ENCODE peak calls at places on chromosomes 11 and 22, in six cellular contexts. C, Z, L, X, Y and R are unnamed samples.
A peak's percentile ranks its signal among the peaks of the same experiment; 100 is the strongest.

GRCh38 chr11:12818333-12819015 is 144.3 kb downstream of the TEAD1 start:
- DNase-seq in X (no peak), L (no peak), Y (no peak), Z (no peak), C (no peak), R (no peak)

GRCh38 chr11:34242037-34242625 is 115.7 kb downstream of the ABTB2 start:
- DNase-seq in L (peak; percentile 87), Z (no peak), Y (no peak), C (no peak), X (no peak), R (no peak)

GRCh38 chr11:125950696-125951645 is 5.1 kb downstream of the VSIG10L2 start:
- DNase-seq in C (no peak), Z (no peak), X (no peak), Y (peak; percentile 89), L (no peak), R (no peak)

GRCh38 chr11:128135451-128135850 is 451.9 kb downstream of the ETS1 start:
- DNase-seq in L (no peak), C (no peak), Y (no peak), Z (no peak), X (no peak), R (no peak)

GRCh38 chr22:46738961-46739870 is 1.2 kb upstream of the CERK start:
- DNase-seq in C (peak; percentile 75), L (no peak), Z (peak; percentile 67), Y (no peak), X (no peak), R (peak; percentile 63)

GRCh38 chr11:17782938-17783337 is 48.4 kb downstream of the KCNC1 start:
- DNase-seq in L (no peak), Y (no peak), C (no peak), X (no peak), Z (no peak), R (no peak)

GRCh38 chr22:41524809-41525449 is 19.3 kb downstream of the POLR3H start:
- DNase-seq in X (no peak), Z (no peak), C (no peak), L (no peak), Y (no peak), R (peak; percentile 61)

GRCh38 chr11:48307760-48308386 is 1.9 kb downstream of the OR4S1 start:
- DNase-seq in C (peak; percentile 53), L (peak; percentile 52), X (no peak), Z (peak; percentile 75), Y (peak; percentile 45), R (peak; percentile 65)

GRCh38 chr11:117319214-117319840 is 3.3 kb upstream of the BACE1 start:
- DNase-seq in L (no peak), X (no peak), Z (no peak), Y (no peak), C (no peak), R (no peak)

GRCh38 chr11:62340269-62340901 is 3.1 kb downstream of the ASRGL1 start:
- DNase-seq in L (peak; percentile 29), X (peak; percentile 12), Z (peak; percentile 57), Y (peak; percentile 50), C (peak; percentile 60), R (no peak)

DNA sequence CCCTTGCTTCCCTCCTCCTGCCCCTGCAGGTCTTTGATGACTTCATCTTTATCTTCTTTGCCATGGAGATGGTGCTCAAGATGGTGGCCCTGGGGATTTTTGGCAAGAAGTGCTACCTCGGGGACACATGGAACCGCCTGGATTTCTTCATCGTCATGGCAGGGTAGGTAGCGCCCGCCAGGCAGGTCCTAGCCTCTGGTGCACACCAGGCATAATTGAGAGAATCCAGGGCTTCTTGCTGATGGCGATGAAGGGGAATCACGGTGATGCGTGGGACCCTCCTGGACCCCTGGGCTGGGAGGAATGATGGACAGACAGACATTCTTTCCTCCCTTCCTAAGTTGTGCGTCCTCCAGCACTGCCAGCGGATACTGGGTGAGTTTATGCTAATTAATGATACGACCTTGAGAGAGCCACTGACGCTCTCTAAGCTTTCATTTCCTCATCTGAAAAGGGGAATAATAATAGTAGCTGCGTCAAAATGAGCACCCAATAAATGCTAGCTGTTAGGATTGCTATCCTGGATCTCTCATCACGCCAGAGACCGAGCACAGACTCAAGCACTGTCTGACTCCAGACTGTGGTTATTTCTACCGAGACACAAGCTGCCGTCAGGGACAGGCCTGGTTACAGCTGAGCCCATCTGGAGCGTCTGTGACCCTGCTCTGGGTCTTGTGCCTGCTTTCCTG is 30.1 kb downstream of the CACNA1I start:
- DNase-seq in X (no peak), C (no peak), L (no peak), Y (no peak), Z (no peak), R (no peak)
- H3K4me3 ChIP-seq in X (no peak overlapping the region), C (no peak overlapping the region), L (no peak overlapping the region), Y (no peak overlapping the region), Z (no peak overlapping the region), R (no peak overlapping the region)

DNA sequence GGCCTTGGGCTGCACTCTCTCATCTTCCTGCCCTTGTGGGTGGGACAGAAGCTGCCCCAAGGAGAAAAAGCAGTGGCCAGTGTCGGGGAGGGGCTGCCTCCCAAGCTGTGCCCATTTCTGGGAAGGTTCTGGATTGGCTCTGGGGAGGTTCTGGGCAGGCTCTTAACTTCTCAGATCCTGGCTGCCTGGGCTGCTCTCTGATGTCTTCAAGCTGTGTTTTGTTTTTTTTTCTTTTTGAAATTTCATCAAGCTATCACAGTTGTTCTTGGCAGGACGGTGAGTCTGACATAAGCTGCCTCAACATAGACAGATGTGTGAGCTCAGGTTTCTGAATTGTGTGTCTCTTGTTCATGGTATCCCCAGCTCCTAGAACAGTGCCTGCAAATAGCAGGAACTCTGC is 1032.0 kb downstream of the BRD1 start:
- DNase-seq in C (no peak), X (no peak), Z (no peak), L (no peak), Y (no peak), R (no peak)
- TF ChIP-seq GABPA in C (no peak), X (no peak), Z (no peak), L (no peak), Y (no peak), R (no peak)

GRCh38 chr11:67627788-67628624 is 1.7 kb downstream of the NUDT8 start:
- DNase-seq in L (no peak), Y (no peak), C (no peak), X (no peak), Z (no peak), R (no peak)

GRCh38 chr11:67629386-67630229 is at the start of gene NUDT8:
- DNase-seq in L (peak; percentile 77), C (peak; percentile 65), Z (peak; percentile 97), X (peak; percentile 51), Y (peak; percentile 87), R (peak; percentile 76)

GRCh38 chr11:67630230-67630942 is 649 bp upstream of the NUDT8 start:
- DNase-seq in Z (peak; percentile 98), C (peak; percentile 92), Y (peak; percentile 99), L (peak; percentile 96), X (peak; percentile 75), R (peak; percentile 92)

GRCh38 chr11:67627394-67627787 is 2.3 kb downstream of the NUDT8 start:
- DNase-seq in X (no peak), L (no peak), Y (no peak), Z (no peak), C (no peak), R (no peak)

GRCh38 chr11:67628710-67629385 is 889 bp downstream of the NUDT8 start:
- DNase-seq in Y (no peak), X (no peak), C (no peak), Z (no peak), L (no peak), R (no peak)
- H3K4me3 ChIP-seq in Y (peak overlapping the region; percentile 62), X (peak overlapping the region; percentile 61), C (peak overlapping the region; percentile 30), Z (no peak overlapping the region), L (peak overlapping the region; percentile 60), R (no peak overlapping the region)

DNA sequence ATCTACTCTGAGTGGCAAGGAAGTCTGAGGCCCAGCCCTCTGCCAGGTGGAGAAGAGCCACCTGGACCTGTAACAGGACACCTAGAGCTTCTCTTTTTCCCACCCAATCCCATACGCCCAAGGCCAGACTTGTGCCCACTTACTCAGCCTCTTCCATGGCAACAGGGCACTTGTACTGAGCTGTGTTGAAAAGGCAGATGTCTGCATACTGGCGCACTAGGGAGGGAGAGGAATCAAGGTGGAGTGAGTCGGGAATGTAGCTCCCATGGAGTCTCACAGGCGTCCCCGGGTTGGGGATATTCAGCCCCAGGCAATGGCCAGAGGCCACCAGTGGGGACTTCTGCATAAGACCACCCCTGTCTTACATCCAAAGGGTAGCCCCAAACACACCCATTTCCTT is 36.1 kb downstream of the TPBGL start:
- DNase-seq in L (no peak), Y (no peak), Z (no peak), C (no peak), X (no peak), R (no peak)
- TF ChIP-seq GABPA in L (no peak), Y (no peak), Z (no peak), C (no peak), X (no peak), R (no peak)

GRCh38 chr11:47271328-47271727 is 1.4 kb downstream of the MADD start:
- DNase-seq in X (no peak), C (no peak), Y (no peak), L (no peak), Z (no peak), R (no peak)
- H3K4me3 ChIP-seq in X (peak overlapping the region; percentile 99), C (peak overlapping the region; percentile 92), Y (peak overlapping the region; percentile 73), L (peak overlapping the region; percentile 85), Z (no peak overlapping the region), R (peak overlapping the region; percentile 87)

DNA sequence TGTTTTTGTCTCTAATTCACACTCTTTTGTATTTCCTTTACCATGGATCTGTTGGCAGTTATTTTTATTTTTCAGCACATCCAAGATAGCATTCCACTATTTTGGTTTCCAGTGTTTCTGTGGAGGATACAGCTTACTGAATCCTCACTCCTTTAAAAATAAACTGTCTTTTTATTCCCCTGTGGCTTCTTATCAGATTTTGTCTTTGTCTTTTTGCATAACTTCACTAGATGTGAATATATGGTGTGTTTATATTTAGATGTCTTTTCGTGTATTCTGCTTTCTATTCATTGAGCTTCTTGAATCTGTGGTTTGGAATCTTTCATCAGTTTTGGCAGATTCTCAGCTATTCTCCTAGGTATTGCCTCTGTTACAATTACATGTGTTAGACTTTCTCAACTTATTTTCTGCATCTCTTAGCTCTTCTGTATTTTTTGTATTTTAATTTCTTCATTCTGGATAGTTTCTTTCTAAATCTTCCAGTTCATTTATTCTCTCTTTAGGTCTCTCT is 7.4 kb upstream of the ATXN10 start:
- DNase-seq in Y (no peak), C (no peak), X (no peak), L (no peak), Z (no peak), R (no peak)
- TF ChIP-seq GABPA in Y (no peak), C (no peak), X (no peak), L (no peak), Z (no peak), R (no peak)

GRCh38 chr11:115191761-115192160 is 312.5 kb downstream of the CADM1 start:
- DNase-seq in C (peak; percentile 30), Y (no peak), X (no peak), L (no peak), Z (no peak), R (no peak)

GRCh38 chr11:115197433-115197832 is 306.8 kb downstream of the CADM1 start:
- DNase-seq in Y (no peak), X (no peak), Z (no peak), L (no peak), C (no peak), R (no peak)

GRCh38 chr11:115197031-115197430 is 307.2 kb downstream of the CADM1 start:
- DNase-seq in Y (no peak), C (no peak), L (no peak), Z (no peak), X (no peak), R (no peak)

GRCh38 chr11:115194798-115195101 is 309.5 kb downstream of the CADM1 start:
- DNase-seq in L (no peak), X (peak; percentile 21), C (no peak), Y (no peak), Z (no peak), R (no peak)

GRCh38 chr11:115193931-115194797 is 310.1 kb downstream of the CADM1 start:
- DNase-seq in L (no peak), X (peak; percentile 19), C (peak; percentile 21), Y (no peak), Z (no peak), R (no peak)
- H3K4me3 ChIP-seq in L (no peak overlapping the region), X (peak overlapping the region; percentile 10), C (no peak overlapping the region), Y (no peak overlapping the region), Z (no peak overlapping the region), R (no peak overlapping the region)

GRCh38 chr11:73439002-73439843 is 63.0 kb downstream of the RELT start:
- DNase-seq in Y (peak; percentile 61), Z (no peak), C (peak; percentile 45), L (no peak), X (no peak), R (no peak)
- TF ChIP-seq GABPA in Y (no peak), Z (no peak), C (no peak), L (no peak), X (no peak), R (no peak)